ENCODE peak calls at places on chromosomes 1 and 21, in four cellular contexts. D, M, K and G are unnamed samples.

GRCh38 chr21:45266518-45267389 is 20.9 kb downstream of the POFUT2 start:
- DNase-seq in D (peak), M (no peak), K (no peak), G (no peak)

GRCh38 chr1:242477944-242478343 is 46.6 kb downstream of the PLD5 start:
- DNase-seq in D (no peak), M (no peak), K (no peak), G (no peak)

GRCh38 chr1:150261367-150261766 is 3.8 kb downstream of the CA14 start:
- DNase-seq in D (no peak), M (no peak), K (no peak), G (no peak)

GRCh38 chr1:244173765-244174164 is 122.7 kb downstream of the ZBTB18 start:
- DNase-seq in D (no peak), M (no peak), K (no peak), G (no peak)

GRCh38 chr21:35046880-35047229 is 2.2 kb downstream of the RUNX1 start:
- DNase-seq in D (no peak), M (no peak), K (no peak), G (peak)

GRCh38 chr1:234776875-234777849 is 167.2 kb upstream of the IRF2BP2 start:
- DNase-seq in D (no peak), M (no peak), K (no peak), G (no peak)

GRCh38 chr1:20399606-20400180 is 86.3 kb downstream of the CAMK2N1 start:
- DNase-seq in D (no peak), M (no peak), K (no peak), G (no peak)

GRCh38 chr1:1114431-1114830 is 1.5 kb downstream of the C1orf159 start:
- DNase-seq in D (no peak), M (peak), K (peak), G (no peak)

GRCh38 chr1:107649023-107649422 is 316.0 kb downstream of the VAV3 start:
- DNase-seq in D (no peak), M (no peak), K (no peak), G (no peak)

GRCh38 chr1:2587071-2587859 is 688 bp downstream of the PRXL2B start:
- DNase-seq in D (no peak), M (no peak), K (peak), G (no peak)
- TF ChIP-seq POLR2A in D (no peak), M (no peak), K (no peak), G (no peak)

GRCh38 chr21:42145569-42146250 is 73.2 kb upstream of the ABCG1 start:
- DNase-seq in D (peak), M (peak), K (peak), G (peak)
- TF ChIP-seq POLR2A in D (no peak), M (no peak), K (no peak), G (no peak)

DNA sequence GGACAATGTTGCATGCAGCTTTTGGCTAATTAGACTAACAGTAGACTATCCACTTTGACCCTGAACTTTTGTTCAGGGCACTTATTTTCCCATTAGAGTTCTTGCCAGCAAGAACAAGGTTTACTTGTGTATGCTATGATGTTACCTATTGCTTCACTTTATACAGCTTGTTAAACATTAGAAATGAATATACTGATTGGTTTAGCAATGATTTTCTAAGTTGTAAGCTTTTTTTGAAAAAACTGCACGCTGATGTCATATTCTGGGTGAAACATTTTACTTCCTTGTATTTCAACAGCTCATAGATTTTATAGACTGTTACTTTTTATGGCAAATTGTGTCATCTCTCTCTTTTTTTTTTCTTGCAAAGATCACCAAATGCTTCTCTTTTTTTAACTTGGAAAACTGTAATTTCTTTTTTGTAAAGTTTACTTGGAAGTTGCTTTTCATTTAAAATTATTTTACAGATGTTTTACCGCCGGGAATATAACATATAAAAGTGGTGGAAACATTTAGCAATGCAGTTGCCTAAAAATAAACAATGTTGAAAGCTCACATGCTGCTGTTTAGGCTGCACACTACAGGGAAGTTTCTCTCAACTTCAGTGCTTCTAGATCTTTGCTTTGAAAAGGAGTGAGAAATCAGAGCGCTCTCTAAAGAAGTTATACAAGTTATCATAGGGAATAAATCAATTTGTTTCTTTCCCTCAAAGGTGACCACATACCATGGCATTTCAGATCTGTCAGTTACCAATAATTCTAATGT is 215.3 kb upstream of the NFIA start:
- DNase-seq in D (no peak), M (no peak), K (no peak), G (no peak)
- TF ChIP-seq POLR2A in D (no peak), M (no peak), K (no peak), G (no peak)

GRCh38 chr1:221109930-221110329 is 230.7 kb downstream of the HLX start:
- DNase-seq in D (no peak), M (no peak), K (no peak), G (no peak)
- TF ChIP-seq POLR2A in D (no peak), M (no peak), K (no peak), G (no peak)

DNA sequence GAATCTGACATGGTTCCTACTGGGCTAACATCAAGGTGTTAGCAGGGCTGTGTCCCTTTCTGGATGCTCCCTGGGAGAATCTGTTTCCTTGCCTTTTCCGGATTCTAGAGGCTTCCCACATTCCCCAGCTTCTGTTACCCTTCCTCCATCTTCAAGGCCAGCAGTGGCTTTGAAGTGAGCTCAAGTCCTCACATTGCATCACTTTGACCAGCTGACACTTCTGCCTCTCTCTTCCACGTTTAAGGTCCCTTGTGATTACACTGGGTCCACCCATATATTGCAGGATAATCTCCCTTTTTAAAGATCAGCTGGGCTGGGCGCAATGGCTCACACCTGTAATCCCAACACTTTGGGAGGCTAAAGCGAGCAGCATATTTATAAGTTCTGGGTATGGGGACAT is 33.1 kb downstream of the CNST start:
- DNase-seq in D (no peak), M (no peak), K (no peak), G (no peak)
- TF ChIP-seq POLR2A in D (no peak), M (no peak), K (no peak), G (no peak)